ENCODE peak calls at places on chromosomes 4 and X, in eight cellular contexts. G, C, D, N, O, X, R and S are unnamed samples.

GRCh38 chrX:21487832-21488231 is 113.6 kb downstream of the CNKSR2 start:
- DNase-seq in G (peak), C (no peak), D (no peak), N (peak), O (no peak), X (no peak), R (no peak), S (no peak)

GRCh38 chrX:96682516-96682915 is 2.1 kb upstream of the DIAPH2 start:
- DNase-seq in G (no peak), C (no peak), D (no peak), N (no peak), O (no peak), X (no peak), R (no peak), S (peak)

GRCh38 chr4:10020871-10021676 is at the start of gene SLC2A9:
- DNase-seq in G (peak), C (no peak), D (no peak), N (peak), O (no peak), X (no peak), R (no peak), S (no peak)

GRCh38 chr4:121278811-121279368 is 101.9 kb downstream of the QRFPR start:
- DNase-seq in G (peak), C (peak), D (no peak), N (peak), O (no peak), X (no peak), R (no peak), S (no peak)

GRCh38 chrX:33195698-33196097 is 15.7 kb downstream of the DMD start:
- DNase-seq in G (peak), C (no peak), D (no peak), N (no peak), O (no peak), X (no peak), R (no peak), S (no peak)

GRCh38 chr4:133969202-133969873 is 232.3 kb downstream of the PABPC4L start:
- DNase-seq in G (peak), C (no peak), D (no peak), N (no peak), O (no peak), X (no peak), R (no peak), S (no peak)

GRCh38 chr4:10343656-10344055 is 113.6 kb downstream of the ZNF518B start:
- DNase-seq in G (no peak), C (no peak), D (no peak), N (no peak), O (no peak), X (no peak), R (no peak), S (no peak)

GRCh38 chr4:32562010-32562409 is 1841.8 kb downstream of the PCDH7 start:
- DNase-seq in G (no peak), C (no peak), D (no peak), N (no peak), O (no peak), X (no peak), R (peak), S (no peak)

GRCh38 chr4:176774852-176775251 is 17.9 kb downstream of the VEGFC start:
- DNase-seq in G (no peak), C (no peak), D (no peak), N (no peak), O (no peak), X (no peak), R (no peak), S (no peak)

GRCh38 chr4:101171747-101172146 is 175.6 kb downstream of the PPP3CA start:
- DNase-seq in G (no peak), C (no peak), D (no peak), N (peak), O (no peak), X (no peak), R (no peak), S (no peak)

GRCh38 chr4:2411786-2412510 is 6.5 kb downstream of the ZFYVE28 start:
- DNase-seq in G (no peak), C (no peak), D (no peak), N (no peak), O (peak), X (peak), R (no peak), S (no peak)

GRCh38 chrX:8939344-8939743 is 94.6 kb downstream of the FAM9B start:
- DNase-seq in G (no peak), C (no peak), D (no peak), N (no peak), O (no peak), X (no peak), R (peak), S (no peak)

GRCh38 chr4:153790962-153791551 is 2.2 kb upstream of the SFRP2 start:
- DNase-seq in G (no peak), C (no peak), D (no peak), N (peak), O (peak), X (peak), R (no peak), S (peak)

GRCh38 chr4:10117424-10118354 is 1.1 kb upstream of the WDR1 start:
- DNase-seq in G (no peak), C (no peak), D (no peak), N (no peak), O (peak), X (no peak), R (no peak), S (peak)

GRCh38 chr4:100106982-100107381 is 83.3 kb downstream of the DDIT4L start:
- DNase-seq in G (no peak), C (no peak), D (no peak), N (peak), O (no peak), X (peak), R (no peak), S (peak)

GRCh38 chrX:122565952-122566351 is 618.1 kb upstream of the GRIA3 start:
- DNase-seq in G (peak), C (peak), D (peak), N (peak), O (no peak), X (no peak), R (no peak), S (no peak)

GRCh38 chr4:14744346-14744745 is 257.9 kb upstream of the CPEB2 start:
- DNase-seq in G (no peak), C (no peak), D (no peak), N (no peak), O (no peak), X (no peak), R (no peak), S (no peak)

GRCh38 chr4:76930721-76931481 is 18.7 kb upstream of the SEPTIN11 start:
- DNase-seq in G (no peak), C (no peak), D (no peak), N (peak), O (no peak), X (no peak), R (no peak), S (no peak)

GRCh38 chr4:115851918-115852766 is 738.7 kb upstream of the NDST4 start:
- DNase-seq in G (peak), C (no peak), D (peak), N (peak), O (no peak), X (peak), R (peak), S (no peak)

GRCh38 chrX:142036111-142036510 is 132.4 kb downstream of the MAGEC1 start:
- DNase-seq in G (peak), C (no peak), D (peak), N (no peak), O (no peak), X (no peak), R (no peak), S (no peak)

GRCh38 chr4:58359590-58359989 is 1249.4 kb upstream of the IGFBP7 start:
- DNase-seq in G (no peak), C (no peak), D (no peak), N (no peak), O (no peak), X (no peak), R (no peak), S (no peak)

GRCh38 chr4:85243857-85244256 is 231.1 kb upstream of the ARHGAP24 start:
- DNase-seq in G (peak), C (no peak), D (no peak), N (no peak), O (no peak), X (no peak), R (no peak), S (no peak)

GRCh38 chr4:52883183-52883621 is 21.1 kb downstream of the RASL11B start:
- DNase-seq in G (peak), C (no peak), D (no peak), N (peak), O (no peak), X (no peak), R (no peak), S (no peak)

GRCh38 chrX:32155044-32155638 is 1056.2 kb downstream of the DMD start:
- DNase-seq in G (no peak), C (no peak), D (no peak), N (no peak), O (no peak), X (no peak), R (no peak), S (no peak)

GRCh38 chr4:96729641-96730040 is 889.7 kb downstream of the PDHA2 start:
- DNase-seq in G (peak), C (no peak), D (no peak), N (no peak), O (no peak), X (no peak), R (no peak), S (no peak)